ENCODE peak calls at places on chromosomes 13 and 19, in ten cellular contexts. X is astrocyte of the spinal cord, I is neural crest cell, J is AG10803, N is DND-41, R is GM23338, K is hepatocyte, P is nephron progenitor cell, H is K562, F is upper lobe of left lung. W is an unnamed sample.

GRCh38 chr19:5903054-5903501 is 512 bp downstream of the NDUFA11 start:
- DNase-seq in J (peak), R (peak), I (no peak), X (no peak), K (peak), N (no peak), P (no peak), H (peak), F (no peak), W (peak)

GRCh38 chr13:75901509-75901908 is 265.4 kb downstream of the LMO7 start:
- DNase-seq in I (no peak), P (no peak), X (no peak), J (no peak), K (no peak), R (no peak), F (no peak), N (no peak), H (no peak), W (no peak)

GRCh38 chr13:49265822-49266221 is 18.1 kb downstream of the CDADC1 start:
- DNase-seq in I (no peak), J (peak), P (no peak), R (no peak), K (no peak), N (no peak), X (peak), H (no peak), F (no peak), W (no peak)

GRCh38 chr19:13053238-13053637 is 49.4 kb downstream of the LYL1 start:
- DNase-seq in P (no peak), K (no peak), X (no peak), F (no peak), R (no peak), H (no peak), N (no peak), J (peak), I (no peak), W (no peak)

GRCh38 chr19:45439569-45440258 is 16.0 kb upstream of the ERCC1 start:
- DNase-seq in J (peak), I (peak), H (peak), F (peak), N (peak), K (peak), P (peak), X (peak), R (peak), W (peak)

GRCh38 chr19:47456721-47457478 is 14.8 kb downstream of the SLC8A2 start:
- DNase-seq in K (no peak), P (no peak), X (no peak), N (no peak), I (no peak), H (no peak), R (peak), J (no peak), F (peak), W (no peak)

GRCh38 chr13:54317722-54318121 is 1289.1 kb downstream of the OLFM4 start:
- DNase-seq in N (no peak), X (no peak), J (no peak), F (peak), P (no peak), K (no peak), H (no peak), I (no peak), R (no peak), W (no peak)

GRCh38 chr19:37506387-37507166 is at the start of gene ZNF793:
- DNase-seq in F (peak), I (peak), K (peak), R (peak), N (no peak), X (peak), J (peak), P (peak), H (no peak), W (peak)

GRCh38 chr19:8208119-8208709 is 956 bp upstream of the CERS4 start:
- DNase-seq in H (no peak), X (no peak), J (no peak), F (peak), K (peak), I (peak), N (no peak), P (peak), R (peak), W (no peak)

GRCh38 chr13:41680900-41681299 is 223.6 kb downstream of the RGCC start:
- DNase-seq in J (no peak), H (no peak), N (no peak), F (no peak), I (no peak), K (no peak), P (no peak), X (no peak), R (peak), W (no peak)
- TF ChIP-seq CTCF in J (no peak), H (no peak), N (no peak), F (no peak), I (no peak), K (no peak), P (no peak), X (no peak), R (no peak), W (no peak)

GRCh38 chr19:3849092-3849491 is 19.7 kb downstream of the ZFR2 start:
- DNase-seq in P (peak), R (peak), I (peak), X (no peak), K (peak), F (no peak), N (peak), H (peak), J (no peak), W (peak)
- TF ChIP-seq CTCF in P (peak), R (peak), I (peak), X (peak), K (peak), F (peak), N (peak), H (peak), J (peak), W (peak)

DNA sequence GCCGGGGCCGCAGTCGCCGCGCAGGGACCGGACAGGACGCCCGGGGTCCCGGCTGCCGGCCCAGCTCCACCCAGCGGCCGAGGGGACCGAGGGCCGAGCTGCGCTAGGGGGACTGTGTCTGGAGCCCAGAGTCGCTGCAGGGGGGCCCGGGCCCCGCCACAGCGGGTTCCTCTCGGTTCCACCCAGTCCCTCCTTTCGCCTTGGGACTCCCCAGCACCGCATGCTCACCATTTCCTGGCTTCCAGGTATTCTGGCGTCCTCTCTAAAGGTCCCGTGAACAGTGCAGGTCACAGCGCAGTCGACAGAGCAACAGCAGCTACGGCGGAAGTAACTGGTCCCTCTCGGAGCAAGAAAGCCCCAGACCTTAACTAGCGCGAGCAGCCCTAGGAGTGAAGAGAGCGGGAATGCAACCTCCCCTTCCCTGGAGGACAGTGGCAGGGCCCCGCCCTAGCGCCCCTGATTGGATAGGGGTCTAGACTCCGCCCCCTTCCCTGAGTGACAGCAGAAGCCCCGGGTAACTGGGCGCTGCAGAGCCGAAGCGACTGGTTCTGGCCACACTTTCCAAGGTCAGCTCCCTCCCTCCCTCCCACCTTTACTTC is at the start of gene ZNF878:
- DNase-seq in X (peak), K (peak), J (peak), N (peak), F (peak), P (peak), R (peak), I (peak), H (peak), W (peak)
- TF ChIP-seq CTCF in X (peak), K (no peak), J (peak), N (peak), F (no peak), P (no peak), R (peak), I (peak), H (no peak), W (no peak)

GRCh38 chr19:17103177-17103576 is 27.6 kb downstream of the MYO9B start:
- DNase-seq in X (peak), P (peak), J (no peak), F (no peak), K (no peak), N (peak), H (peak), R (peak), I (peak), W (peak)
- TF ChIP-seq CTCF in X (peak), P (peak), J (peak), F (no peak), K (peak), N (peak), H (peak), R (peak), I (peak), W (peak)

GRCh38 chr19:1774999-1775772 is 21.9 kb downstream of the ONECUT3 start:
- DNase-seq in H (peak), R (peak), J (no peak), F (no peak), X (no peak), K (no peak), I (no peak), P (no peak), N (peak), W (peak)
- TF ChIP-seq CTCF in H (peak), R (peak), J (peak), F (peak), X (peak), K (peak), I (peak), P (peak), N (peak), W (peak)

DNA sequence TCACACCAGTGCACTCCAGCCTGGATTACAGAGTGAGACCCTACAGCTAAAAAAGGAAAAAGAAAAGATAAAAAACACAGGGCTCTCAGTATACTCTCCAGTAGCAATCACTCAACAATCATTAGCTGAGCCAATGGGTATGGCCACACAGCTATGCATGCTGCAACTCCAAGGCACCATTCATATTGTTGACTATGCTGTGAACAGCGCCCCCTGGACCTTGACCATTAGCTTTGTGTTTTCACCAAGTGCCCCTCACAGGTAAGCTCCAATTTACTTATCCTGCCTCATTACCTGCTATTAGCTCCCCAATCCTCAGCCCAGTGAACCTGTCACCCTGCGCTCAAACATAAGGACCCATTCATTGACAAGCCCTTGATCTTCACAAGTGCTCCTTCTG is 35.8 kb downstream of the ZIC5 start:
- DNase-seq in R (peak), K (no peak), X (no peak), F (no peak), N (no peak), I (no peak), H (peak), P (no peak), J (no peak), W (peak)
- TF ChIP-seq CTCF in R (peak), K (no peak), X (no peak), F (no peak), N (no peak), I (no peak), H (peak), P (no peak), J (no peak), W (no peak)